ENCODE peak calls at places on chromosome 9, in six cellular contexts. H is sigmoid colon, W is GM12892, Y is GM23338, R is endothelial cell of umbilical vein, A is breast epithelium. I is an unnamed sample.

GRCh38 chr9:93813687-93814560 is 141.2 kb downstream of the BARX1 start:
- DNase-seq in A (no peak), Y (peak; percentile 36), W (no peak), R (no peak), H (no peak), I (peak; percentile 48)

GRCh38 chr9:134570151-134570621 is 71.4 kb upstream of the COL5A1 start:
- DNase-seq in W (no peak), A (peak; percentile 30), H (peak; percentile 39), R (no peak), Y (no peak), I (peak; percentile 62)

GRCh38 chr9:134297082-134297415 is 29.2 kb upstream of the RXRA start:
- DNase-seq in Y (no peak), H (no peak), W (no peak), R (no peak), A (no peak), I (peak; percentile 41)

GRCh38 chr9:108967916-108968315 is 33.7 kb downstream of the ABITRAM start:
- DNase-seq in R (no peak), H (no peak), W (no peak), Y (no peak), A (no peak), I (no peak)

GRCh38 chr9:104553261-104553660 is 15.7 kb upstream of the OR13C8 start:
- DNase-seq in A (no peak), W (no peak), H (no peak), Y (no peak), R (no peak), I (no peak)

GRCh38 chr9:137547687-137548543 is 2.3 kb downstream of the PNPLA7 start:
- DNase-seq in H (no peak), W (no peak), A (peak; percentile 60), R (no peak), Y (no peak), I (no peak)

GRCh38 chr9:135471751-135472640 is 7.6 kb upstream of the PPP1R26 start:
- DNase-seq in Y (peak; percentile 57), H (no peak), W (no peak), R (no peak), A (no peak), I (peak; percentile 28)

GRCh38 chr9:70954126-70954525 is 167.3 kb downstream of the TRPM3 start:
- DNase-seq in A (no peak), R (peak; percentile 6), H (no peak), W (no peak), Y (peak; percentile 73), I (no peak)

DNA sequence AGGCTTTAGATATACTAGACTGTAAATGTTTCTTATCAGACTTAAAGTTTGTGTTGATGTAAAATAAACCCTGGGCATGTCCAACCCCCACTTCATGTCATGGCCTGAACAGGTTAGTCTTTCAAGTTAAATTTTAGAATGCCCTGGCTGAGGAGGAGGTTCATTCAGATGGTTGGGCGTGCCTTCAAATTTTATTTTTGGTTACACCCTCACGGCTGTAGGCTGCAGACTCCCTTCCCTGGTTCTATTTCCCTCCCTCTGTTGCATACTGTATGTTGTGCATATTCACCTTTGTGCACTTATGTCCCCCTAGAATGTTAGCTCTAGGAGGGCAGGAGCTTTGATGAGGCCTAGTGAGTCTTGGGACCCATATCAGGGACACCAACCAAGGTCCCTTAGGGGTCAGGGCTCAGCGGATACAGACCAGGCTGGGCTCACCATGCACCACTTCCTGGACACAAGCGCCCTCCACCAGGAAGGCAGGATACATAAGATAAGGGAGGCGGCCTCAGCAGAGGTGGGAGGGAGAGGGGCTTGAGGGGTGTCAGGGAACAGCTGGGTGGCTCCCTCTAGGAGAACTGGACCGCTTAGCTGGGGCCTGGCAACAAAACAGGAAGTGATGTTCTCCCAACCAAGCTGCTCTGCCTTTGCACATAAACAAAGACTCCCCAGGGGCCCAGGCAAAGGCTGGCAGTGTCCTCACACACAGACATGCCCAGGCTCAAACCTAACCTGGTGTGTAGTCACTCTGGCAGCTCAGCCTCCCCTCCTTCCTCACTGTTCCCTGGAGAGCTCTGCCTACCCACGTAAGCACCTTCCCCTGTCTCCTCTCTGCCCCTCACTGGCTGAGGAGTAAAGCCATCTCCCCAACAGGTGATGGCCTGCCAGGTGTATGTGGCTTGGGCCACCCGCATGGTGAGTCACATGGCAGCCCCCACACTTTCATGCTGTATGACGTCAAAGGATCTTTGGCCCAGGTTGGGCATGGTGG is 5.7 kb upstream of the BICD2 start:
- DNase-seq in R (peak; percentile 17), Y (peak; percentile 61), W (no peak), A (no peak), H (no peak), I (peak; percentile 88)
- TF ChIP-seq POLR2AphosphoS5 in R (no peak), Y (no peak), W (no peak), A (no peak), H (no peak), I (peak; percentile 44)

DNA sequence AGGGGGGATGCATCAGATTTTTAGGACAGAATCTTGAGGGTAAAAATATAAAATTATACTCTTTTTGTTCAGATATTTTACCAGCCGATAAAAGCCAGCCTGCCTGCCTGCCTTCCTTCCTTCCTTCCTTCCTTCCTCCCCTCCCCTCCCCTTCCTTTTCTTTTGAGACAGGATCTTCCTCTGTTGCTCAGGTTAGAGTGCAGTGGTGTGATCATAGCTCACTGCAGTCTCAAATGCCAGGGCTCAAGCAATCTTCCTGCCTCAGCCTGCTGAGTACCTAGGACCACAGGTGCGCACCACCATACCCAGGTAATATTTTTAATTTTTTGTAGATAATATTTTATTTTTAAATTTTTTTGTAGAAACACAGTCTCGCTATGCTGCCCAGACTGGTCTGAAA is 330.0 kb downstream of the CCDC171 start:
- DNase-seq in H (no peak), W (no peak), A (no peak), Y (no peak), R (no peak), I (no peak)
- TF ChIP-seq POLR2AphosphoS5 in H (no peak), W (no peak), A (no peak), Y (no peak), R (no peak), I (no peak)

DNA sequence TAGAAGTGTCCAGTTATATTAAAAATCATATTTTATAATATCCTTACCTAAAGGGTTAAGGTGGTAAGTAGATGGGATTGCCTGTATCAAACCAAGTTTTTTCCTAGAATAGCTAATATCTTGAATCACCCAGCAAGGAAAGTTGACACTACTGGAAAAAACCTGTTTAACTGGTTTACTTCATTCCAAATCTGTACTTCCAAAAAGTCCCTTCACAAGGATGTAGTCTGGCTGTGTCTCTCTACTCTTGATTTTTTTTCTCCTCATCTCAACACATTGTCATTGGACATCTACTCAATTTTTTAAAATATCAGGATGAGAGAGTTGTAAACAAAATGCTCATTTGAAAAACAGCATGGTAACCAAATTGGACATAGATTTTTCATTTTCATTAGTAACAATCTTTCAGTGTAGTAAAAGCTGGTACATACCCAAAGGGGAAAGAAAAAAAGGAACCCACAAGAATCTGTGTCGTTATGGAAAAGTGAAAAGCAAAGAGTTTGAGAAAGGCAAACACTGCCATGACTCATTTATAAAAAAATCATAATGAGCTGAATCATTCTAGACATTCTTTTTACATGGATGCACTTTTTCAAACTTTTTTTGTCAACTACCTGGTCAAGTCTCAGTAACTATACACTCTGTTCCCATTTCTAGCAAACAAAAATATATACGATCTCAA is 173.5 kb downstream of the GLIS3 start:
- DNase-seq in R (peak; percentile 22), W (no peak), A (no peak), H (no peak), Y (no peak), I (no peak)
- TF ChIP-seq POLR2AphosphoS5 in R (no peak), W (no peak), A (no peak), H (no peak), Y (no peak), I (no peak)

GRCh38 chr9:90000925-90001324 is 396.1 kb downstream of the GADD45G start:
- DNase-seq in A (no peak), Y (no peak), H (no peak), R (no peak), W (no peak), I (no peak)
- TF ChIP-seq POLR2AphosphoS5 in A (no peak), Y (no peak), H (no peak), R (no peak), W (no peak), I (no peak)

DNA sequence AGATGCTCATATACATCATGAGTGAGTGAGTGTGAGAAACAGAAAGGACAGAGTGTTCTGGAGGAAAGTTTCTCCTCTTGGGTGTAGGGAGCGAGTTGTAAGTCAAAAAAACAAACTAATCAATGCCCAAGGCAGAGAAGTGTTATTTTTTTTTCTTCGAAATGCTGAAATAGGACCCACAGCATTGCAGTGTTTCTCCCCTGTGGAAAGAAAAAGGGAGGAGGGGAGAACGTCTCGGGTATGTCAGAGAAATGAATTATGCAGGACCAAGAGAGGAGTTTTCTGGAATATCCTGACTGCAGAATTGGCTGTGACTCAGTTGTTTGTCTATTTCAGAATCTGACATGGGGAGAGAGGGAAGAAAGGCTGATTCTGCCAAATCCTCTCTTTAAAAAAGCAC is 337.9 kb upstream of the RFX3 start:
- DNase-seq in R (no peak), H (no peak), A (no peak), W (no peak), Y (no peak), I (no peak)
- TF ChIP-seq POLR2AphosphoS5 in R (no peak), H (no peak), A (no peak), W (no peak), Y (no peak), I (no peak)

GRCh38 chr9:69019808-69020207 is 5.9 kb upstream of the PRKACG start:
- DNase-seq in W (no peak), H (no peak), R (no peak), A (no peak), Y (no peak), I (no peak)
- TF ChIP-seq POLR2AphosphoS5 in W (no peak), H (no peak), R (no peak), A (no peak), Y (no peak), I (no peak)

GRCh38 chr9:14960881-14961280 is 50.7 kb upstream of the FREM1 start:
- DNase-seq in R (no peak), A (no peak), W (no peak), H (no peak), Y (no peak), I (no peak)

GRCh38 chr9:14957054-14957453 is 46.8 kb upstream of the FREM1 start:
- DNase-seq in R (no peak), W (no peak), Y (no peak), A (no peak), H (no peak), I (no peak)

GRCh38 chr9:14958989-14959388 is 48.8 kb upstream of the FREM1 start:
- DNase-seq in H (no peak), W (no peak), A (no peak), R (no peak), Y (no peak), I (no peak)

GRCh38 chr9:14962193-14962899 is 52.1 kb upstream of the FREM1 start:
- DNase-seq in Y (no peak), R (no peak), H (no peak), A (peak; percentile 60), W (no peak), I (no peak)

DNA sequence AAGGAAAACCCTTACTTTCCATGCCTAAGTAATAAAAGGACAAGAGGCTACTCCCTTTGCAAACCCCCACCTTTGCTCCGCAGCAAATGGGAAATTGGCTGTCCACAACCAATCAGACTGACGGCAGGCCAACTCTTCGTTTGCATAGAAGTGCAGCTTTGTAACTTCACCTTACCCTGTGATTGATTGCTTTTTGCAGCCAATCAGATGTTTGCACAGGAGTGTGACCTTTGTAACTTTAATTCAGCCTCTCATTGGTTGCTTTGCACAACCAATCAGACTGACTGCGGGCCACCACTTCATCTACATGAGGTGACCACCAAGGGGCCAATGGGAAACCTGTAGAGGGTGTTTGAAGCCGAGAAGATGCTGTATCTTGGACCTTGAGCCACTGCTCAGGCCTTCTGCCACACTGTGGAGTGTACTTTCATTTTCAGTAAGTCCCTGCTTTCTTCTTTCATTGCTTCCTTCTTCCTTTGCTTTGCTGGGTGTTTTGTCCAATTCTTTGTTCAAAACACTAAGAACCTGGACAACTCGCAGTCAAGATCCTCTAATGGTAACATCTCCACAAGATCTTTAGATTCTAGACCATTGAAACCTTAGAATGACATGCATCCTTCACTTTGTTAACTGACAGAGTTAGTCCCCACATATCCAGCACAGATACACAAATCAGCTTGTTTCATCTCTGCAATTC is 51.3 kb upstream of the FREM1 start:
- DNase-seq in A (no peak), R (no peak), W (no peak), Y (peak; percentile 32), H (no peak), I (no peak)
- TF ChIP-seq POLR2AphosphoS5 in A (no peak), R (no peak), W (no peak), Y (no peak), H (no peak), I (no peak)